ENCODE peak calls at places on chromosomes 4 and X, in ten cellular contexts. One of them, this sample, is unnamed.

GRCh38 chr4:176236909-176237308 is 32.1 kb downstream of the ASB5 start:
- DNase-seq in COLO829: no peak
- DNase-seq in colonic mucosa: no peak
- DNase-seq in midbrain: no peak
- DNase-seq in EH: peak
- DNase-seq in dorsolateral prefrontal cortex: no peak
- DNase-seq in cardiac fibroblast: no peak
- DNase-seq in iris pigment epithelial cell: no peak
- DNase-seq in activated CD4-positive, alpha-beta T cell treated with anti-CD3 and anti-CD28 coated beads for 4 hours: no peak
- DNase-seq in aorta: no peak
- DNase-seq in this sample: no peak

GRCh38 chrX:64975989-64976672 is at the start of gene ZC4H2:
- DNase-seq in COLO829: peak
- DNase-seq in colonic mucosa: peak
- DNase-seq in midbrain: peak
- DNase-seq in EH: peak
- DNase-seq in dorsolateral prefrontal cortex: peak
- DNase-seq in cardiac fibroblast: peak
- DNase-seq in iris pigment epithelial cell: peak
- DNase-seq in activated CD4-positive, alpha-beta T cell treated with anti-CD3 and anti-CD28 coated beads for 4 hours: peak
- DNase-seq in aorta: peak
- DNase-seq in this sample: peak

GRCh38 chr4:39591290-39591689 is 47.4 kb downstream of the SMIM14 start:
- DNase-seq in COLO829: no peak
- DNase-seq in colonic mucosa: peak
- DNase-seq in midbrain: no peak
- DNase-seq in EH: no peak
- DNase-seq in dorsolateral prefrontal cortex: no peak
- DNase-seq in cardiac fibroblast: peak
- DNase-seq in iris pigment epithelial cell: no peak
- DNase-seq in activated CD4-positive, alpha-beta T cell treated with anti-CD3 and anti-CD28 coated beads for 4 hours: no peak
- DNase-seq in aorta: no peak
- DNase-seq in this sample: no peak

GRCh38 chr4:181193162-181193930 is 1049.9 kb upstream of the TENM3 start:
- DNase-seq in COLO829: no peak
- DNase-seq in colonic mucosa: no peak
- DNase-seq in midbrain: no peak
- DNase-seq in EH: no peak
- DNase-seq in dorsolateral prefrontal cortex: no peak
- DNase-seq in cardiac fibroblast: no peak
- DNase-seq in iris pigment epithelial cell: no peak
- DNase-seq in activated CD4-positive, alpha-beta T cell treated with anti-CD3 and anti-CD28 coated beads for 4 hours: no peak
- DNase-seq in aorta: no peak
- DNase-seq in this sample: no peak

GRCh38 chr4:152894673-152895072 is 41.5 kb upstream of the FHDC1 start:
- DNase-seq in COLO829: no peak
- DNase-seq in colonic mucosa: no peak
- DNase-seq in midbrain: no peak
- DNase-seq in EH: peak
- DNase-seq in dorsolateral prefrontal cortex: no peak
- DNase-seq in cardiac fibroblast: peak
- DNase-seq in iris pigment epithelial cell: peak
- DNase-seq in activated CD4-positive, alpha-beta T cell treated with anti-CD3 and anti-CD28 coated beads for 4 hours: no peak
- DNase-seq in aorta: no peak
- DNase-seq in this sample: peak

GRCh38 chr4:82905205-82905604 is 4.7 kb downstream of the THAP9 start:
- DNase-seq in COLO829: peak
- DNase-seq in colonic mucosa: no peak
- DNase-seq in midbrain: no peak
- DNase-seq in EH: peak
- DNase-seq in dorsolateral prefrontal cortex: no peak
- DNase-seq in cardiac fibroblast: peak
- DNase-seq in iris pigment epithelial cell: peak
- DNase-seq in activated CD4-positive, alpha-beta T cell treated with anti-CD3 and anti-CD28 coated beads for 4 hours: peak
- DNase-seq in aorta: no peak
- DNase-seq in this sample: peak

GRCh38 chr4:144410230-144410783 is 235.6 kb upstream of the HHIP start:
- DNase-seq in COLO829: no peak
- DNase-seq in colonic mucosa: no peak
- DNase-seq in midbrain: no peak
- DNase-seq in EH: no peak
- DNase-seq in dorsolateral prefrontal cortex: no peak
- DNase-seq in cardiac fibroblast: no peak
- DNase-seq in iris pigment epithelial cell: no peak
- DNase-seq in activated CD4-positive, alpha-beta T cell treated with anti-CD3 and anti-CD28 coated beads for 4 hours: no peak
- DNase-seq in aorta: no peak
- DNase-seq in this sample: no peak

GRCh38 chr4:153987291-153987690 is 198.4 kb upstream of the SFRP2 start:
- DNase-seq in COLO829: no peak
- DNase-seq in colonic mucosa: no peak
- DNase-seq in midbrain: no peak
- DNase-seq in EH: peak
- DNase-seq in dorsolateral prefrontal cortex: no peak
- DNase-seq in cardiac fibroblast: peak
- DNase-seq in iris pigment epithelial cell: peak
- DNase-seq in activated CD4-positive, alpha-beta T cell treated with anti-CD3 and anti-CD28 coated beads for 4 hours: no peak
- DNase-seq in aorta: no peak
- DNase-seq in this sample: peak

GRCh38 chr4:157779084-157779483 is 393.7 kb downstream of the GASK1B start:
- DNase-seq in COLO829: no peak
- DNase-seq in colonic mucosa: no peak
- DNase-seq in midbrain: no peak
- DNase-seq in EH: no peak
- DNase-seq in dorsolateral prefrontal cortex: no peak
- DNase-seq in cardiac fibroblast: no peak
- DNase-seq in iris pigment epithelial cell: no peak
- DNase-seq in activated CD4-positive, alpha-beta T cell treated with anti-CD3 and anti-CD28 coated beads for 4 hours: no peak
- DNase-seq in aorta: no peak
- DNase-seq in this sample: no peak

GRCh38 chrX:154719132-154719675 is 31.7 kb downstream of the GAB3 start:
- DNase-seq in COLO829: no peak
- DNase-seq in colonic mucosa: no peak
- DNase-seq in midbrain: no peak
- DNase-seq in EH: peak
- DNase-seq in dorsolateral prefrontal cortex: no peak
- DNase-seq in cardiac fibroblast: peak
- DNase-seq in iris pigment epithelial cell: peak
- DNase-seq in activated CD4-positive, alpha-beta T cell treated with anti-CD3 and anti-CD28 coated beads for 4 hours: peak
- DNase-seq in aorta: no peak
- DNase-seq in this sample: peak

GRCh38 chr4:112840061-112840460 is 203.1 kb downstream of the LARP7 start:
- DNase-seq in COLO829: no peak
- DNase-seq in colonic mucosa: no peak
- DNase-seq in midbrain: no peak
- DNase-seq in EH: peak
- DNase-seq in dorsolateral prefrontal cortex: no peak
- DNase-seq in cardiac fibroblast: no peak
- DNase-seq in iris pigment epithelial cell: peak
- DNase-seq in activated CD4-positive, alpha-beta T cell treated with anti-CD3 and anti-CD28 coated beads for 4 hours: no peak
- DNase-seq in aorta: no peak
- DNase-seq in this sample: peak

GRCh38 chrX:150935466-150935865 is 37.0 kb upstream of the CD99L2 start:
- DNase-seq in COLO829: no peak
- DNase-seq in colonic mucosa: no peak
- DNase-seq in midbrain: no peak
- DNase-seq in EH: peak
- DNase-seq in dorsolateral prefrontal cortex: no peak
- DNase-seq in cardiac fibroblast: peak
- DNase-seq in iris pigment epithelial cell: peak
- DNase-seq in activated CD4-positive, alpha-beta T cell treated with anti-CD3 and anti-CD28 coated beads for 4 hours: no peak
- DNase-seq in aorta: no peak
- DNase-seq in this sample: peak

GRCh38 chrX:1658083-1658463 is 43.2 kb downstream of the ASMT start:
- DNase-seq in COLO829: no peak
- DNase-seq in colonic mucosa: no peak
- DNase-seq in midbrain: no peak
- DNase-seq in EH: no peak
- DNase-seq in dorsolateral prefrontal cortex: no peak
- DNase-seq in cardiac fibroblast: no peak
- DNase-seq in iris pigment epithelial cell: no peak
- DNase-seq in activated CD4-positive, alpha-beta T cell treated with anti-CD3 and anti-CD28 coated beads for 4 hours: no peak
- DNase-seq in aorta: peak
- DNase-seq in this sample: no peak

GRCh38 chr4:69984030-69984443 is 11.7 kb upstream of the STATH start:
- DNase-seq in COLO829: no peak
- DNase-seq in colonic mucosa: no peak
- DNase-seq in midbrain: no peak
- DNase-seq in EH: no peak
- DNase-seq in dorsolateral prefrontal cortex: peak
- DNase-seq in cardiac fibroblast: peak
- DNase-seq in iris pigment epithelial cell: peak
- DNase-seq in activated CD4-positive, alpha-beta T cell treated with anti-CD3 and anti-CD28 coated beads for 4 hours: no peak
- DNase-seq in aorta: peak
- DNase-seq in this sample: no peak

GRCh38 chr4:4627111-4627510 is 85.3 kb upstream of the STX18 start:
- DNase-seq in COLO829: no peak
- DNase-seq in colonic mucosa: no peak
- DNase-seq in midbrain: no peak
- DNase-seq in EH: no peak
- DNase-seq in dorsolateral prefrontal cortex: no peak
- DNase-seq in cardiac fibroblast: no peak
- DNase-seq in iris pigment epithelial cell: no peak
- DNase-seq in activated CD4-positive, alpha-beta T cell treated with anti-CD3 and anti-CD28 coated beads for 4 hours: no peak
- DNase-seq in aorta: no peak
- DNase-seq in this sample: no peak

GRCh38 chr4:169295822-169296221 is 25.1 kb upstream of the SH3RF1 start:
- DNase-seq in COLO829: no peak
- DNase-seq in colonic mucosa: no peak
- DNase-seq in midbrain: no peak
- DNase-seq in EH: no peak
- DNase-seq in dorsolateral prefrontal cortex: no peak
- DNase-seq in cardiac fibroblast: no peak
- DNase-seq in iris pigment epithelial cell: no peak
- DNase-seq in activated CD4-positive, alpha-beta T cell treated with anti-CD3 and anti-CD28 coated beads for 4 hours: no peak
- DNase-seq in aorta: no peak
- DNase-seq in this sample: no peak

GRCh38 chr4:144817081-144817480 is 171.1 kb downstream of the HHIP start:
- DNase-seq in COLO829: no peak
- DNase-seq in colonic mucosa: no peak
- DNase-seq in midbrain: no peak
- DNase-seq in EH: no peak
- DNase-seq in dorsolateral prefrontal cortex: no peak
- DNase-seq in cardiac fibroblast: peak
- DNase-seq in iris pigment epithelial cell: no peak
- DNase-seq in activated CD4-positive, alpha-beta T cell treated with anti-CD3 and anti-CD28 coated beads for 4 hours: no peak
- DNase-seq in aorta: no peak
- DNase-seq in this sample: no peak

GRCh38 chr4:62431513-62431912 is 1231.4 kb downstream of the ADGRL3 start:
- DNase-seq in COLO829: no peak
- DNase-seq in colonic mucosa: no peak
- DNase-seq in midbrain: no peak
- DNase-seq in EH: no peak
- DNase-seq in dorsolateral prefrontal cortex: no peak
- DNase-seq in cardiac fibroblast: no peak
- DNase-seq in iris pigment epithelial cell: no peak
- DNase-seq in activated CD4-positive, alpha-beta T cell treated with anti-CD3 and anti-CD28 coated beads for 4 hours: no peak
- DNase-seq in aorta: no peak
- DNase-seq in this sample: no peak

GRCh38 chrX:140815868-140816267 is 106.3 kb downstream of the LINC00632 start:
- DNase-seq in COLO829: peak
- DNase-seq in colonic mucosa: no peak
- DNase-seq in midbrain: no peak
- DNase-seq in EH: peak
- DNase-seq in dorsolateral prefrontal cortex: no peak
- DNase-seq in cardiac fibroblast: peak
- DNase-seq in iris pigment epithelial cell: peak
- DNase-seq in activated CD4-positive, alpha-beta T cell treated with anti-CD3 and anti-CD28 coated beads for 4 hours: no peak
- DNase-seq in aorta: no peak
- DNase-seq in this sample: peak

GRCh38 chr4:145545538-145546224 is 64.0 kb downstream of the SMAD1 start:
- DNase-seq in COLO829: no peak
- DNase-seq in colonic mucosa: peak
- DNase-seq in midbrain: no peak
- DNase-seq in EH: peak
- DNase-seq in dorsolateral prefrontal cortex: no peak
- DNase-seq in cardiac fibroblast: peak
- DNase-seq in iris pigment epithelial cell: peak
- DNase-seq in activated CD4-positive, alpha-beta T cell treated with anti-CD3 and anti-CD28 coated beads for 4 hours: no peak
- DNase-seq in aorta: no peak
- DNase-seq in this sample: peak

GRCh38 chr4:78749972-78750727 is 26.0 kb upstream of the BMP2K start:
- DNase-seq in COLO829: no peak
- DNase-seq in colonic mucosa: no peak
- DNase-seq in midbrain: no peak
- DNase-seq in EH: no peak
- DNase-seq in dorsolateral prefrontal cortex: no peak
- DNase-seq in cardiac fibroblast: no peak
- DNase-seq in iris pigment epithelial cell: no peak
- DNase-seq in activated CD4-positive, alpha-beta T cell treated with anti-CD3 and anti-CD28 coated beads for 4 hours: no peak
- DNase-seq in aorta: no peak
- DNase-seq in this sample: no peak

GRCh38 chr4:172707622-172708021 is 461.0 kb upstream of the GALNT7 start:
- DNase-seq in COLO829: no peak
- DNase-seq in colonic mucosa: no peak
- DNase-seq in midbrain: no peak
- DNase-seq in EH: no peak
- DNase-seq in dorsolateral prefrontal cortex: no peak
- DNase-seq in cardiac fibroblast: no peak
- DNase-seq in iris pigment epithelial cell: no peak
- DNase-seq in activated CD4-positive, alpha-beta T cell treated with anti-CD3 and anti-CD28 coated beads for 4 hours: no peak
- DNase-seq in aorta: no peak
- DNase-seq in this sample: no peak

GRCh38 chr4:6404611-6405416 is 67.6 kb downstream of the PPP2R2C start:
- DNase-seq in COLO829: no peak
- DNase-seq in colonic mucosa: no peak
- DNase-seq in midbrain: no peak
- DNase-seq in EH: no peak
- DNase-seq in dorsolateral prefrontal cortex: no peak
- DNase-seq in cardiac fibroblast: no peak
- DNase-seq in iris pigment epithelial cell: no peak
- DNase-seq in activated CD4-positive, alpha-beta T cell treated with anti-CD3 and anti-CD28 coated beads for 4 hours: no peak
- DNase-seq in aorta: no peak
- DNase-seq in this sample: no peak

GRCh38 chr4:187286536-187286935 is 562.9 kb upstream of the FAT1 start:
- DNase-seq in COLO829: no peak
- DNase-seq in colonic mucosa: no peak
- DNase-seq in midbrain: no peak
- DNase-seq in EH: peak
- DNase-seq in dorsolateral prefrontal cortex: no peak
- DNase-seq in cardiac fibroblast: no peak
- DNase-seq in iris pigment epithelial cell: peak
- DNase-seq in activated CD4-positive, alpha-beta T cell treated with anti-CD3 and anti-CD28 coated beads for 4 hours: no peak
- DNase-seq in aorta: no peak
- DNase-seq in this sample: no peak

GRCh38 chr4:158159718-158160094 is 13.1 kb downstream of the GASK1B start:
- DNase-seq in COLO829: peak
- DNase-seq in colonic mucosa: no peak
- DNase-seq in midbrain: no peak
- DNase-seq in EH: no peak
- DNase-seq in dorsolateral prefrontal cortex: no peak
- DNase-seq in cardiac fibroblast: peak
- DNase-seq in iris pigment epithelial cell: no peak
- DNase-seq in activated CD4-positive, alpha-beta T cell treated with anti-CD3 and anti-CD28 coated beads for 4 hours: no peak
- DNase-seq in aorta: no peak
- DNase-seq in this sample: no peak

GRCh38 chr4:138267835-138268234 is 25.7 kb upstream of the SLC7A11 start:
- DNase-seq in COLO829: no peak
- DNase-seq in colonic mucosa: no peak
- DNase-seq in midbrain: no peak
- DNase-seq in EH: no peak
- DNase-seq in dorsolateral prefrontal cortex: no peak
- DNase-seq in cardiac fibroblast: no peak
- DNase-seq in iris pigment epithelial cell: peak
- DNase-seq in activated CD4-positive, alpha-beta T cell treated with anti-CD3 and anti-CD28 coated beads for 4 hours: no peak
- DNase-seq in aorta: no peak
- DNase-seq in this sample: no peak

GRCh38 chr4:74536557-74536956 is 91.6 kb downstream of the AREG start:
- DNase-seq in COLO829: no peak
- DNase-seq in colonic mucosa: no peak
- DNase-seq in midbrain: no peak
- DNase-seq in EH: no peak
- DNase-seq in dorsolateral prefrontal cortex: no peak
- DNase-seq in cardiac fibroblast: peak
- DNase-seq in iris pigment epithelial cell: peak
- DNase-seq in activated CD4-positive, alpha-beta T cell treated with anti-CD3 and anti-CD28 coated beads for 4 hours: no peak
- DNase-seq in aorta: no peak
- DNase-seq in this sample: peak

GRCh38 chrX:114050075-114050796 is 533.6 kb upstream of the HTR2C start:
- DNase-seq in COLO829: no peak
- DNase-seq in colonic mucosa: no peak
- DNase-seq in midbrain: no peak
- DNase-seq in EH: no peak
- DNase-seq in dorsolateral prefrontal cortex: no peak
- DNase-seq in cardiac fibroblast: no peak
- DNase-seq in iris pigment epithelial cell: no peak
- DNase-seq in activated CD4-positive, alpha-beta T cell treated with anti-CD3 and anti-CD28 coated beads for 4 hours: no peak
- DNase-seq in aorta: no peak
- DNase-seq in this sample: no peak